ENCODE peak calls at places on chromosomes 13 and 19, in seven cellular contexts. G is IMR-90, I is HCT116, B is SK-N-SH, W is HepG2, P is H1, M is GM12878. R is an unnamed sample. For H4K20me1, the result is how much of the 10 kb centered on the place peaks cover.

GRCh38 chr13:112066624-112067004 is 335 bp upstream of the SOX1 start:
- DNase-seq in I (no peak), P (peak), B (peak), M (no peak), W (no peak), G (no peak), R (no peak)

GRCh38 chr13:73060251-73061160 is 1.7 kb downstream of the KLF5 start:
- DNase-seq in W (no peak), I (no peak), P (no peak), M (no peak), G (peak), B (peak), R (no peak)

GRCh38 chr13:113129921-113130750 is 7.5 kb downstream of the F10 start:
- DNase-seq in M (no peak), P (no peak), B (no peak), W (no peak), I (no peak), G (no peak), R (no peak)

GRCh38 chr13:57375876-57376275 is 208.9 kb downstream of the PRR20E start:
- DNase-seq in G (no peak), B (no peak), P (no peak), W (no peak), M (no peak), I (no peak), R (no peak)

GRCh38 chr13:89061821-89062220 is 1390.7 kb downstream of the SLITRK5 start:
- DNase-seq in P (no peak), W (peak), B (no peak), I (no peak), M (no peak), G (no peak), R (no peak)

GRCh38 chr13:31538067-31539042 is 201.0 kb upstream of the RXFP2 start:
- DNase-seq in W (peak), M (no peak), I (peak), B (peak), P (no peak), G (peak), R (peak)

GRCh38 chr13:67518785-67519184 is 288.6 kb upstream of the PCDH9 start:
- DNase-seq in M (no peak), I (no peak), G (no peak), B (no peak), P (no peak), W (no peak), R (no peak)

GRCh38 chr13:29849071-29849541 is 1.3 kb downstream of the UBL3 start:
- DNase-seq in M (no peak), B (peak), W (peak), G (peak), P (no peak), I (no peak), R (no peak)

GRCh38 chr13:34356686-34357434 is 538.9 kb downstream of the RFC3 start:
- DNase-seq in G (no peak), P (no peak), W (no peak), B (no peak), M (no peak), I (no peak), R (no peak)

GRCh38 chr19:44548736-44549135 is 19.3 kb upstream of the CEACAM20 start:
- DNase-seq in B (no peak), W (no peak), M (no peak), G (peak), I (no peak), P (no peak), R (no peak)

GRCh38 chr19:45038931-45039893 is at the start of gene CLASRP:
- DNase-seq in M (peak), W (peak), G (peak), P (peak), I (peak), B (peak), R (peak)

DNA sequence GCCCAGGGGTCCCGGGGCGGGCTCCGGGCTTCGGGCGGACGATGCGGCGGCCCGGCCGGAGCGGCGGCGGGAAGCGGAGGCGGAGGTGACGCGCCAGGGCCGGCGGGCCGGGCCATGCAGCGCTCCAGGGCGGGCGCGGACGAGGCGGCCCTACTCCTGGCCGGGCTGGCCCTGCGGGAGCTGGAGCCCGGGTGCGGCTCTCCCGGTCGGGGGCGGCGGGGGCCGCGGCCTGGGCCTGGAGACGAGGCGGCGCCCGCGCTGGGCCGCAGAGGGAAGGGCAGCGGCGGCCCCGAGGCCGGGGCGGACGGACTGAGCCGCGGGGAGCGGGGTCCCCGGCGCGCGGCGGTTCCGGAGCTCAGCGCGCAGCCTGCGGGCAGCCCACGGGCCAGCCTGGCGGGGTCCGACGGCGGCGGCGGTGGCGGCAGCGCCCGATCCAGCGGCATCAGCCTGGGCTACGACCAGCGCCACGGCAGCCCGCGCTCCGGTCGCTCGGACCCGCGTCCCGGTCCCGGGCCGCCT is 362 bp downstream of the WTIP start:
- DNase-seq in I (no peak), P (peak), G (no peak), W (no peak), M (no peak), B (peak), R (no peak)
- TF ChIP-seq RAD21 in I (no peak), P (no peak), G (no peak), W (no peak), M (no peak), B (no peak), R (no peak)

GRCh38 chr19:46909356-46909755 is 48.6 kb downstream of the ARHGAP35 start:
- DNase-seq in I (no peak), P (no peak), M (no peak), B (no peak), W (no peak), G (no peak), R (no peak)
- H4K20me1 ChIP-seq in I (under half), P (under half), M (under half), B (half or more), W (under half), G (under half), R (under half)

GRCh38 chr19:56350416-56351045 is 35.9 kb upstream of the ZSCAN5A start:
- DNase-seq in W (peak), I (peak), B (peak), M (peak), G (peak), P (peak), R (peak)
- TF ChIP-seq RAD21 in W (peak), I (peak), B (peak), M (peak), G (peak), P (peak), R (peak)

GRCh38 chr19:1647664-1648155 is 4.7 kb downstream of the TCF3 start:
- DNase-seq in P (no peak), B (no peak), I (no peak), W (no peak), G (no peak), M (no peak), R (no peak)
- H4K20me1 ChIP-seq in P (under half), B (half or more), I (under half), W (under half), G (under half), M (under half), R (under half)

GRCh38 chr13:109026266-109026665 is 396.9 kb downstream of the MYO16 start:
- DNase-seq in G (no peak), I (no peak), B (no peak), P (no peak), M (no peak), W (no peak), R (no peak)
- TF ChIP-seq RAD21 in G (no peak), I (no peak), B (no peak), P (no peak), M (no peak), W (no peak), R (no peak)

GRCh38 chr19:584240-585001 is 5.3 kb upstream of the HCN2 start:
- DNase-seq in W (no peak), P (peak), B (peak), M (no peak), I (no peak), G (peak), R (peak)
- H4K20me1 ChIP-seq in W (half or more), P (under half), B (under half), M (under half), I (under half), G (half or more), R (under half)

R was measured in K562.